ENCODE peak calls at places on chromosomes 4 and X, in seven cellular contexts. Y is stimulated activated CD4-positive, alpha-beta T cell treated with anti-CD3 and anti-CD28 coated beads, Interleukin-12 subunit alpha, Interleukin-12 subunit beta, amount 100 ng/mL, for 4 hours; M is HFF-Myc; D is HT-29; O is activated CD4-positive, CD25-positive, alpha-beta regulatory T cell; H is GM12865; S is amniotic epithelial cell. V is an unnamed sample.

GRCh38 chr4:10296730-10297129 is 160.5 kb downstream of the ZNF518B start:
- DNase-seq in Y (no peak), M (no peak), D (no peak), O (no peak), H (no peak), S (no peak), V (peak)

GRCh38 chr4:185642907-185643306 is 107.6 kb upstream of the PDLIM3 start:
- DNase-seq in Y (no peak), M (no peak), D (no peak), O (no peak), H (no peak), S (no peak), V (no peak)

GRCh38 chr4:65589331-65589730 is 81.0 kb downstream of the EPHA5 start:
- DNase-seq in Y (no peak), M (no peak), D (no peak), O (no peak), H (no peak), S (no peak), V (no peak)

GRCh38 chr4:7460591-7460990 is 25.9 kb upstream of the PSAPL1 start:
- DNase-seq in Y (no peak), M (peak), D (no peak), O (no peak), H (no peak), S (no peak), V (no peak)

GRCh38 chr4:99323761-99324160 is 2.6 kb upstream of the ADH1B start:
- DNase-seq in Y (no peak), M (no peak), D (no peak), O (no peak), H (no peak), S (no peak), V (no peak)

GRCh38 chr4:182454440-182455013 is 211.3 kb downstream of the TENM3 start:
- DNase-seq in Y (no peak), M (no peak), D (no peak), O (no peak), H (no peak), S (peak), V (no peak)

GRCh38 chr4:174365018-174365587 is 81.4 kb downstream of the CEP44 start:
- DNase-seq in Y (no peak), M (no peak), D (peak), O (no peak), H (peak), S (peak), V (peak)

GRCh38 chr4:169975837-169976796 is 50.1 kb downstream of the MFAP3L start:
- DNase-seq in Y (no peak), M (no peak), D (no peak), O (no peak), H (no peak), S (no peak), V (no peak)

GRCh38 chr4:150591284-150591874 is 9.4 kb downstream of the MAB21L2 start:
- DNase-seq in Y (no peak), M (no peak), D (no peak), O (no peak), H (no peak), S (peak), V (no peak)

GRCh38 chrX:56564182-56564885 is 907 bp downstream of the UBQLN2 start:
- DNase-seq in Y (peak), M (no peak), D (peak), O (no peak), H (peak), S (peak), V (peak)

GRCh38 chrX:83004012-83004411 is 504.1 kb upstream of the POU3F4 start:
- DNase-seq in Y (no peak), M (no peak), D (no peak), O (no peak), H (no peak), S (no peak), V (no peak)

GRCh38 chrX:30488092-30488491 is 89.5 kb downstream of the TASL start:
- DNase-seq in Y (no peak), M (no peak), D (no peak), O (no peak), H (peak), S (no peak), V (peak)

GRCh38 chr4:75821966-75822365 is 80.3 kb downstream of the PPEF2 start:
- DNase-seq in Y (no peak), M (no peak), D (no peak), O (no peak), H (no peak), S (peak), V (no peak)

GRCh38 chr4:152454398-152455011 is 81.4 kb downstream of the FBXW7 start:
- DNase-seq in Y (no peak), M (no peak), D (peak), O (no peak), H (no peak), S (peak), V (peak)

GRCh38 chr4:25539241-25539640 is 116.4 kb upstream of the SLC34A2 start:
- DNase-seq in Y (no peak), M (no peak), D (no peak), O (no peak), H (no peak), S (no peak), V (no peak)

GRCh38 chrX:633655-634305 is 3.2 kb downstream of the SHOX start:
- DNase-seq in Y (no peak), M (no peak), D (no peak), O (no peak), H (no peak), S (no peak), V (no peak)

GRCh38 chr4:85762204-85762884 is 287.4 kb downstream of the ARHGAP24 start:
- DNase-seq in Y (no peak), M (no peak), D (no peak), O (no peak), H (no peak), S (peak), V (no peak)